ENCODE peak calls at places on chromosomes 1 and 21, in six cellular contexts. S, C, A, E, R and M are unnamed samples.

GRCh38 chr1:37923551-37923889 is 23.3 kb downstream of the INPP5B start:
- DNase-seq in S (no peak), C (no peak), A (no peak), E (no peak), R (no peak), M (no peak)

GRCh38 chr1:201593200-201593828 is 54.4 kb downstream of the NAV1 start:
- DNase-seq in S (no peak), C (no peak), A (no peak), E (peak; percentile 64), R (peak; percentile 87), M (peak; percentile 99)

GRCh38 chr1:215181518-215181917 is 99.0 kb downstream of the KCNK2 start:
- DNase-seq in S (no peak), C (no peak), A (peak; percentile 5), E (peak; percentile 80), R (no peak), M (no peak)

GRCh38 chr1:98903261-98903660 is 101.4 kb downstream of the PLPPR5 start:
- DNase-seq in S (no peak), C (no peak), A (no peak), E (peak; percentile 95), R (no peak), M (no peak)

GRCh38 chr1:111593403-111594127 is 26.0 kb upstream of the RAP1A start:
- DNase-seq in S (no peak), C (no peak), A (no peak), E (no peak), R (no peak), M (no peak)

GRCh38 chr1:6962390-6962955 is 177.2 kb downstream of the CAMTA1 start:
- DNase-seq in S (peak; percentile 65), C (no peak), A (peak; percentile 99), E (no peak), R (peak; percentile 63), M (no peak)

GRCh38 chr1:233613252-233614172 is at the start of gene KCNK1:
- DNase-seq in S (peak; percentile 78), C (no peak), A (peak; percentile 79), E (peak; percentile 96), R (peak; percentile 71), M (peak; percentile 75)

GRCh38 chr1:77866296-77866695 is 22.1 kb upstream of the NEXN start:
- DNase-seq in S (no peak), C (no peak), A (no peak), E (peak; percentile 61), R (no peak), M (no peak)

GRCh38 chr1:63940440-63940839 is 166.6 kb downstream of the ROR1 start:
- DNase-seq in S (no peak), C (no peak), A (no peak), E (no peak), R (no peak), M (no peak)

GRCh38 chr1:25763493-25763892 is 36.5 kb upstream of the SELENON start:
- DNase-seq in S (no peak), C (no peak), A (no peak), E (no peak), R (no peak), M (no peak)

GRCh38 chr1:31760901-31761470 is 3.2 kb downstream of the ADGRB2 start:
- DNase-seq in S (peak; percentile 78), C (peak; percentile 74), A (peak; percentile 85), E (peak; percentile 80), R (peak; percentile 82), M (peak; percentile 20)

GRCh38 chr1:244992833-244993232 is 128.5 kb upstream of the HNRNPU start:
- DNase-seq in S (no peak), C (no peak), A (no peak), E (no peak), R (no peak), M (no peak)

GRCh38 chr1:55168353-55168752 is 46.8 kb downstream of the USP24 start:
- DNase-seq in S (no peak), C (no peak), A (no peak), E (no peak), R (no peak), M (no peak)

GRCh38 chr1:23809751-23810171 is 9.2 kb upstream of the GALE start:
- DNase-seq in S (no peak), C (peak; percentile 86), A (peak; percentile 75), E (peak; percentile 78), R (peak; percentile 76), M (no peak)

GRCh38 chr21:42002421-42002958 is 7.7 kb downstream of the ZBTB21 start:
- DNase-seq in S (no peak), C (no peak), A (no peak), E (peak; percentile 89), R (no peak), M (peak; percentile 87)

GRCh38 chr1:149936076-149936991 is at the start of gene MTMR11:
- DNase-seq in S (no peak), C (no peak), A (peak; percentile 23), E (peak; percentile 69), R (peak; percentile 60), M (no peak)

GRCh38 chr1:165441166-165441955 is 3.6 kb downstream of the RXRG start:
- DNase-seq in S (no peak), C (no peak), A (peak; percentile 76), E (no peak), R (no peak), M (no peak)

GRCh38 chr1:234381699-234382555 is 8.7 kb downstream of the COA6 start:
- DNase-seq in S (no peak), C (no peak), A (no peak), E (no peak), R (no peak), M (no peak)

GRCh38 chr1:111739984-111740765 is 980 bp upstream of the INKA2 start:
- DNase-seq in S (peak; percentile 81), C (peak; percentile 60), A (peak; percentile 96), E (peak; percentile 69), R (peak; percentile 79), M (no peak)

DNA sequence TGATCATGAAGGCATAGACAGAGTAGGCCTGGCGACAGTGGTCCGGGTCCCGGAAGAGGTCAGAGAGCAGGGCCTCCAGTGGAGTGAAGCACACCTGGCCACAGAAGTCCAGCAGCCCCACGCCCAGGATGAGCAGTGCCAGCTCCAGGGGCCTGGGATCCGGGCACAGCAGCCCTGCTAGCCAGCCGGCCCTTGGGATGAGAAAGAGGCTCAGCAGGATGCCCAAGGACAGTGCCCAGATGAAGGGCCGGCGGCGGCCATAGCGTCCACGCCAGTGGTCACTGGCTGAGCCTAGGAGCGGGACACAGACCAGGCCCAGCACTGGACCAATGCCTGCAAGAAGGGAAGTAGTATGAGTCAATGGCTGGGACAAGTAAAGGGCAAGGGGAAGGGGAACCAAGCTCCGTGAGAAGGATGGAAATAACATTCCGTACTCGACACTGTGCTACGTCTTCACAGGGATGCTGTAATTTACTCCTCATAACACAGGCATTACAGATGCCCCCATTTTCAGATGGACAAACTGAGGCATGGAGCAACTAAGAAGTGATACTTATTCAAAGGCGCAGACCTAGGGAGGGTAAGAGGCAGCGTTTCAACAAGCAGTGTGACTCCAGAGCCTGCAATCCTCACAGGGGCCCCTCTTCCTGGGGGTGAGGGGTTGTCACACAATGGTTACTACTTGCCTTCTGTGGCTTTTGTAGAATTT is 16.9 kb downstream of the SLC45A3 start:
- DNase-seq in S (no peak), C (no peak), A (no peak), E (no peak), R (no peak), M (no peak)
- H3K36me3 ChIP-seq in S (no peaks in the 10 kb centered on the region), C (no peaks in the 10 kb centered on the region), A (no peaks in the 10 kb centered on the region), E (peaks cover 4% of the 10 kb centered on the region), R (no peaks in the 10 kb centered on the region), M (no peaks in the 10 kb centered on the region)

DNA sequence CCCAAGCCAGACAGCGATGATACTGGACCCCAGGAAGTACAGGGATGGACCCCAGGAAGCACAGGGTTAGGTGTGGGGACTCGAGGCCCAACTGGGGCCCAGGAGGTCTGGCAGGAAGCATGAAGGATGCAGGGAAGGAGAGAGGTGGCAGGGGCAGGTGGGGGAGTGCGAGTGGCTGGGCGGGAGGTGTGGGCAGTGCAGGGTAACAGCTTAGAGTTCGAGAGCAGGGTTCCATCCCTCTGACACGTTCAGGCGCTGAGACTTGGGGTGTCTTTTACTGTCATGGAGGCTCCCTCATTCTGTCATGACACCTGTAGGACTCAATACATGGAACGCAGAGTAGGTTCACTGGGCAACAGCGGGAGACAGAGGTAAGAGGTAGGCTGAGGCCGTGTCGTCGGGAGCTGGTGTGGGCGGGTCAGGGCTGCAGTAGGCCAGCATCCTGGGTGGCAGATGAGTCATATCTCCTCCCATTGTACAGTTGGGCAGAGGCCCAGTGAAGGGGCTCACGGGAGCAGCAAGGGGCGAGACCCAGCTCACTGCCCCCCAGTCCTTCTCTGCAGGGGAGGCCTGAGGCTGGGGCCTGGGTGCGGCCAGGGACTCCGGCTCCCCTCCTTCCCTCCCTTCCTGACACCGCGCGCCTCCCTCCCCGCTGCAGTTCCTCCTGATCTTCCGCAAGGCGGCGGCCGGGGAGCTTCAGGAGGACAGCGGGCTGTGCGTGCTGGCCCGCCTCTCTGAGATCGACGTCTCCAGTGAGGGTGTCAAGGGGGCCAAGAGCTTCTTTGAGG is 11.6 kb upstream of the CTRC start:
- DNase-seq in S (peak; percentile 83), C (no peak), A (no peak), E (peak; percentile 51), R (no peak), M (no peak)
- TF ChIP-seq CTCF in S (peak; percentile 43), C (no peak), A (no peak), E (no peak), R (peak; percentile 44), M (no peak)

DNA sequence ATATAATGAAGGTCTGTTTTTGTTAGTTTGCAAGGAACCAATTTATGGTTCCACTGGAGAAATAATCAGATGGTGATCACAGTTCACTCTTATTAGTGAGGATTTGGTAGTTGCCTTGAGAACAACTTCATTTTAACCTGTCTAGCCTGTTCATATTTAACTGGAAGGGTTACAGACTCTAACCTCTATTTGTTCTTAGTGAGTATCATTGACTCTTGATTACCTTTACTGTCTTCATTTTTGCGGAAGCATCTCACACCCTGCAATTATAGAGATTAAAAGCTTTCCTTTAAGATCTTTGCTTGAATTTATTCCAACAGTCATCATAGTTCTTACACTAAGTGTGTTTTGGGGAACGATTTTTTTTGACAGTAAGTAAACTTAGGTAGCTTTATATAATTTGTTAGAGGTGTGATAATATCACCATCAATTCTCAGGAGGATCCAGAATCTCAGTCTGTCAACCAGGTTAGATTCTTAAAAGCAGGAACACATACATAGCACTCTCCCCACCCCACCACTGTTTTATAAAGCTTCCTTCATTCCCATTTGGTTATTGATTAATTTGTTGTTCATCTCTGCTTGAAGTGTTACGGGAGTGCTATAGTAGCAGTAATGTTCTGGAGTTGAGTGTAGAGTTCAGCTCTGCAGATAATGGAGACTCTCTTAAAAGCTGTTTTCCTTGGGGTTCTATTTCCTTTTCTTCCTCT is 30.1 kb downstream of the B3GALT2 start:
- DNase-seq in S (no peak), C (no peak), A (no peak), E (no peak), R (no peak), M (no peak)
- H3K36me3 ChIP-seq in S (no peaks in the 10 kb centered on the region), C (peaks cover 3% of the 10 kb centered on the region), A (peaks cover 21% of the 10 kb centered on the region), E (peaks cover 12% of the 10 kb centered on the region), R (peaks cover 27% of the 10 kb centered on the region), M (peaks cover 3% of the 10 kb centered on the region)

GRCh38 chr1:187476671-187477070 is 647.9 kb downstream of the PLA2G4A start:
- DNase-seq in S (no peak), C (no peak), A (peak; percentile 13), E (peak; percentile 40), R (no peak), M (no peak)
- TF ChIP-seq CTCF in S (no peak), C (no peak), A (peak; percentile 54), E (peak; percentile 68), R (peak; percentile 53), M (no peak)

GRCh38 chr1:16989676-16990391 is 9.4 kb upstream of the MFAP2 start:
- DNase-seq in S (no peak), C (no peak), A (no peak), E (no peak), R (no peak), M (no peak)
- H3K36me3 ChIP-seq in S (no peaks in the 10 kb centered on the region), C (peaks cover 6% of the 10 kb centered on the region), A (no peaks in the 10 kb centered on the region), E (no peaks in the 10 kb centered on the region), R (peaks cover 32% of the 10 kb centered on the region), M (peaks cover 4% of the 10 kb centered on the region)